ENCODE peak calls at places on chromosomes 13 and 19, in five cellular contexts. X is ACHN, G is osteoblast, J is NCI-H226, U is foreskin fibroblast. B is an unnamed sample.

GRCh38 chr13:33219926-33220325 is 65.6 kb downstream of the STARD13 start:
- DNase-seq in G (no peak), U (no peak), J (no peak), X (no peak), B (no peak)

GRCh38 chr19:33438016-33438671 is 64.6 kb downstream of the CEBPG start:
- DNase-seq in G (peak), J (no peak), X (no peak), U (no peak), B (peak)

GRCh38 chr13:99693351-99693750 is 192.1 kb downstream of the TM9SF2 start:
- DNase-seq in U (no peak), X (no peak), J (no peak), G (peak), B (no peak)

GRCh38 chr19:5632241-5632612 is 9.3 kb downstream of the SAFB start:
- DNase-seq in G (no peak), U (no peak), J (no peak), X (no peak), B (no peak)

GRCh38 chr19:54232552-54232934 is 9.7 kb upstream of the LILRB3 start:
- DNase-seq in U (no peak), J (no peak), G (peak), X (no peak), B (no peak)

GRCh38 chr13:26962671-26963070 is 202.1 kb upstream of the GPR12 start:
- DNase-seq in X (no peak), J (no peak), G (no peak), U (no peak), B (no peak)

GRCh38 chr19:1434577-1435060 is 3.6 kb upstream of the RPS15 start:
- DNase-seq in G (no peak), U (no peak), X (no peak), J (no peak), B (no peak)

GRCh38 chr19:6412111-6412999 is 12.3 kb downstream of the KHSRP start:
- DNase-seq in X (peak), J (no peak), G (peak), U (no peak), B (peak)

GRCh38 chr13:113806526-113806925 is 47.5 kb downstream of the TMEM255B start:
- DNase-seq in U (no peak), G (no peak), X (no peak), J (no peak), B (no peak)

GRCh38 chr19:42831221-42832019 is 48.1 kb downstream of the PSG1 start:
- DNase-seq in X (no peak), U (no peak), J (peak), G (no peak), B (no peak)

GRCh38 chr13:22765566-22765965 is 415.2 kb upstream of the SGCG start:
- DNase-seq in G (no peak), X (no peak), J (no peak), U (no peak), B (no peak)

GRCh38 chr13:22103046-22103445 is 432.2 kb downstream of the FGF9 start:
- DNase-seq in U (no peak), G (no peak), J (peak), X (no peak), B (no peak)

GRCh38 chr19:47511681-47512080 is 3.2 kb downstream of the NAPA start:
- DNase-seq in J (no peak), X (peak), G (peak), U (peak), B (peak)

GRCh38 chr19:8451377-8451776 is 6.6 kb downstream of the HNRNPM start:
- DNase-seq in U (no peak), G (no peak), J (no peak), X (no peak), B (peak)

GRCh38 chr13:27489456-27489855 is 39.1 kb upstream of the MTIF3 start:
- DNase-seq in X (no peak), J (no peak), G (no peak), U (no peak), B (no peak)

GRCh38 chr13:30607908-30608307 is 9.8 kb upstream of the USPL1 start:
- DNase-seq in G (no peak), X (no peak), U (no peak), J (no peak), B (no peak)

GRCh38 chr19:47094557-47095517 is 18.7 kb downstream of the ZC3H4 start:
- DNase-seq in J (no peak), X (no peak), U (no peak), G (no peak), B (peak)

GRCh38 chr13:109792416-109793090 is 6.2 kb upstream of the IRS2 start:
- DNase-seq in G (no peak), J (no peak), U (no peak), X (no peak), B (no peak)

GRCh38 chr19:50861496-50862286 is 7.0 kb downstream of the KLK3 start:
- DNase-seq in J (no peak), U (no peak), X (no peak), G (no peak), B (no peak)

GRCh38 chr19:2045501-2046045 is 5.5 kb downstream of the MKNK2 start:
- DNase-seq in U (no peak), J (no peak), G (peak), X (no peak), B (no peak)

GRCh38 chr13:113442354-113442984 is 10.8 kb downstream of the ADPRHL1 start:
- DNase-seq in U (no peak), G (peak), X (no peak), J (no peak), B (no peak)

GRCh38 chr19:20167020-20167644 is at the start of gene ZNF486:
- DNase-seq in G (peak), J (no peak), U (peak), X (no peak), B (peak)